ENCODE peak calls at places on chromosomes 2 and 18, in eight cellular contexts. One of them, this sample, is unnamed.

GRCh38 chr2:55712477-55713060 is 18.9 kb upstream of the PNPT1 start:
- DNase-seq in H1: no peak
- DNase-seq in GM12864: no peak
- DNase-seq in retinal pigment epithelial cell: no peak
- DNase-seq in foreskin fibroblast: no peak
- DNase-seq in epithelial cell of esophagus: no peak
- DNase-seq in tibial artery: no peak
- DNase-seq in heart left ventricle: no peak
- DNase-seq in this sample: no peak

GRCh38 chr2:74648009-74648443 is at the start of gene M1AP:
- DNase-seq in tibial artery: no peak
- DNase-seq in foreskin fibroblast: no peak
- DNase-seq in GM12864: no peak
- DNase-seq in heart left ventricle: no peak
- DNase-seq in epithelial cell of esophagus: peak
- DNase-seq in retinal pigment epithelial cell: no peak
- DNase-seq in H1: peak
- DNase-seq in this sample: no peak

GRCh38 chr2:207768168-207768890 is 1.4 kb downstream of the FZD5 start:
- DNase-seq in GM12864: no peak
- DNase-seq in foreskin fibroblast: peak
- DNase-seq in H1: no peak
- DNase-seq in heart left ventricle: peak
- DNase-seq in retinal pigment epithelial cell: no peak
- DNase-seq in epithelial cell of esophagus: peak
- DNase-seq in tibial artery: peak
- DNase-seq in this sample: peak

GRCh38 chr2:205060269-205060668 is 515.0 kb downstream of the PARD3B start:
- DNase-seq in foreskin fibroblast: peak
- DNase-seq in heart left ventricle: no peak
- DNase-seq in epithelial cell of esophagus: peak
- DNase-seq in retinal pigment epithelial cell: peak
- DNase-seq in H1: no peak
- DNase-seq in tibial artery: no peak
- DNase-seq in GM12864: no peak
- DNase-seq in this sample: peak

GRCh38 chr2:217220228-217221013 is 360.6 kb upstream of the TNP1 start:
- DNase-seq in H1: no peak
- DNase-seq in GM12864: no peak
- DNase-seq in retinal pigment epithelial cell: no peak
- DNase-seq in foreskin fibroblast: peak
- DNase-seq in heart left ventricle: no peak
- DNase-seq in epithelial cell of esophagus: no peak
- DNase-seq in tibial artery: no peak
- DNase-seq in this sample: peak

GRCh38 chr2:183522441-183522840 is 398.2 kb downstream of the NUP35 start:
- DNase-seq in epithelial cell of esophagus: no peak
- DNase-seq in H1: no peak
- DNase-seq in heart left ventricle: no peak
- DNase-seq in retinal pigment epithelial cell: no peak
- DNase-seq in foreskin fibroblast: no peak
- DNase-seq in GM12864: no peak
- DNase-seq in tibial artery: no peak
- DNase-seq in this sample: no peak

GRCh38 chr18:2898131-2898640 is 51.4 kb downstream of the EMILIN2 start:
- DNase-seq in epithelial cell of esophagus: peak
- DNase-seq in retinal pigment epithelial cell: no peak
- DNase-seq in tibial artery: no peak
- DNase-seq in foreskin fibroblast: peak
- DNase-seq in H1: no peak
- DNase-seq in GM12864: no peak
- DNase-seq in heart left ventricle: no peak
- DNase-seq in this sample: no peak

GRCh38 chr2:198453866-198454265 is 649.5 kb downstream of the PLCL1 start:
- DNase-seq in retinal pigment epithelial cell: no peak
- DNase-seq in heart left ventricle: no peak
- DNase-seq in H1: no peak
- DNase-seq in tibial artery: no peak
- DNase-seq in GM12864: no peak
- DNase-seq in foreskin fibroblast: no peak
- DNase-seq in epithelial cell of esophagus: no peak
- DNase-seq in this sample: no peak

GRCh38 chr2:105951390-105951694 is 206.6 kb downstream of the NCK2 start:
- DNase-seq in tibial artery: no peak
- DNase-seq in foreskin fibroblast: no peak
- DNase-seq in heart left ventricle: no peak
- DNase-seq in GM12864: no peak
- DNase-seq in retinal pigment epithelial cell: no peak
- DNase-seq in epithelial cell of esophagus: no peak
- DNase-seq in H1: no peak
- DNase-seq in this sample: no peak

GRCh38 chr2:7018767-7019166 is 101.6 kb downstream of the RNF144A start:
- DNase-seq in H1: no peak
- DNase-seq in heart left ventricle: no peak
- DNase-seq in epithelial cell of esophagus: no peak
- DNase-seq in GM12864: no peak
- DNase-seq in tibial artery: no peak
- DNase-seq in retinal pigment epithelial cell: no peak
- DNase-seq in foreskin fibroblast: no peak
- DNase-seq in this sample: no peak

GRCh38 chr2:240401308-240401707 is 34.2 kb upstream of the GPC1 start:
- DNase-seq in heart left ventricle: peak
- DNase-seq in tibial artery: no peak
- DNase-seq in H1: no peak
- DNase-seq in epithelial cell of esophagus: no peak
- DNase-seq in foreskin fibroblast: no peak
- DNase-seq in retinal pigment epithelial cell: no peak
- DNase-seq in GM12864: no peak
- DNase-seq in this sample: no peak

GRCh38 chr2:193895226-193895625 is 1700.5 kb upstream of the TMEFF2 start:
- DNase-seq in foreskin fibroblast: peak
- DNase-seq in tibial artery: no peak
- DNase-seq in heart left ventricle: no peak
- DNase-seq in GM12864: no peak
- DNase-seq in retinal pigment epithelial cell: no peak
- DNase-seq in epithelial cell of esophagus: peak
- DNase-seq in H1: no peak
- DNase-seq in this sample: peak

GRCh38 chr2:210561482-210561881 is 5.1 kb downstream of the CPS1 start:
- DNase-seq in GM12864: no peak
- DNase-seq in epithelial cell of esophagus: no peak
- DNase-seq in foreskin fibroblast: no peak
- DNase-seq in retinal pigment epithelial cell: no peak
- DNase-seq in tibial artery: no peak
- DNase-seq in H1: no peak
- DNase-seq in heart left ventricle: no peak
- DNase-seq in this sample: no peak

GRCh38 chr2:218888341-218888740 is 7.7 kb downstream of the WNT10A start:
- DNase-seq in foreskin fibroblast: no peak
- DNase-seq in H1: no peak
- DNase-seq in GM12864: no peak
- DNase-seq in epithelial cell of esophagus: no peak
- DNase-seq in tibial artery: no peak
- DNase-seq in heart left ventricle: no peak
- DNase-seq in retinal pigment epithelial cell: no peak
- DNase-seq in this sample: no peak

GRCh38 chr18:75213610-75214009 is 3.0 kb downstream of the TSHZ1 start:
- DNase-seq in tibial artery: no peak
- DNase-seq in epithelial cell of esophagus: peak
- DNase-seq in H1: no peak
- DNase-seq in heart left ventricle: no peak
- DNase-seq in retinal pigment epithelial cell: no peak
- DNase-seq in foreskin fibroblast: peak
- DNase-seq in GM12864: no peak
- DNase-seq in this sample: no peak

GRCh38 chr18:58772161-58772560 is 92.5 kb upstream of the ZNF532 start:
- DNase-seq in tibial artery: no peak
- DNase-seq in H1: no peak
- DNase-seq in retinal pigment epithelial cell: no peak
- DNase-seq in foreskin fibroblast: no peak
- DNase-seq in heart left ventricle: no peak
- DNase-seq in GM12864: no peak
- DNase-seq in epithelial cell of esophagus: no peak
- DNase-seq in this sample: no peak

GRCh38 chr2:235709124-235709813 is 215.4 kb downstream of the AGAP1 start:
- DNase-seq in epithelial cell of esophagus: peak
- DNase-seq in tibial artery: no peak
- DNase-seq in foreskin fibroblast: peak
- DNase-seq in retinal pigment epithelial cell: no peak
- DNase-seq in GM12864: no peak
- DNase-seq in H1: no peak
- DNase-seq in heart left ventricle: no peak
- DNase-seq in this sample: peak

GRCh38 chr2:127398239-127398590 is 10.4 kb upstream of the MAP3K2 start:
- DNase-seq in tibial artery: peak
- DNase-seq in foreskin fibroblast: peak
- DNase-seq in H1: no peak
- DNase-seq in heart left ventricle: peak
- DNase-seq in GM12864: no peak
- DNase-seq in retinal pigment epithelial cell: peak
- DNase-seq in epithelial cell of esophagus: peak
- DNase-seq in this sample: peak

DNA sequence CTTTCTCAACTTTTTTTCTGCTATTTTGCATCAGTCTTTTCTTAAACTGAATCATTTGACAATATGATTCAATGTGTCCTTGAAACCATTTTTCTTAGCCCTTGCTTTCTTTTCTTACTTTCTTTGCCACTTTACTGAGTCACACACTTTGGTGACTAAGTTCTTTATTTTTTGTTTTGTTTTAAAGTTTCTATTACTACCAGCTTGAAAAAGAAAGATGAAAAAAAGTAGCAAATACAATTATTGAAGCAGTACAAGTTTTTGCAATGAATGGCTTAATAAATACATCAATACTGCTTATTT is 116.5 kb downstream of the DOCK10 start:
- DNase-seq in tibial artery: no peak
- DNase-seq in retinal pigment epithelial cell: no peak
- DNase-seq in heart left ventricle: no peak
- DNase-seq in epithelial cell of esophagus: peak
- DNase-seq in GM12864: no peak
- DNase-seq in foreskin fibroblast: peak
- DNase-seq in H1: no peak
- DNase-seq in this sample: no peak
- H3K4me3 ChIP-seq in tibial artery: no peak
- H3K4me3 ChIP-seq in retinal pigment epithelial cell: no peak
- H3K4me3 ChIP-seq in heart left ventricle: no peak
- H3K4me3 ChIP-seq in epithelial cell of esophagus: no peak
- H3K4me3 ChIP-seq in GM12864: no peak
- H3K4me3 ChIP-seq in foreskin fibroblast: no peak
- H3K4me3 ChIP-seq in H1: no peak
- H3K4me3 ChIP-seq in this sample: no peak

DNA sequence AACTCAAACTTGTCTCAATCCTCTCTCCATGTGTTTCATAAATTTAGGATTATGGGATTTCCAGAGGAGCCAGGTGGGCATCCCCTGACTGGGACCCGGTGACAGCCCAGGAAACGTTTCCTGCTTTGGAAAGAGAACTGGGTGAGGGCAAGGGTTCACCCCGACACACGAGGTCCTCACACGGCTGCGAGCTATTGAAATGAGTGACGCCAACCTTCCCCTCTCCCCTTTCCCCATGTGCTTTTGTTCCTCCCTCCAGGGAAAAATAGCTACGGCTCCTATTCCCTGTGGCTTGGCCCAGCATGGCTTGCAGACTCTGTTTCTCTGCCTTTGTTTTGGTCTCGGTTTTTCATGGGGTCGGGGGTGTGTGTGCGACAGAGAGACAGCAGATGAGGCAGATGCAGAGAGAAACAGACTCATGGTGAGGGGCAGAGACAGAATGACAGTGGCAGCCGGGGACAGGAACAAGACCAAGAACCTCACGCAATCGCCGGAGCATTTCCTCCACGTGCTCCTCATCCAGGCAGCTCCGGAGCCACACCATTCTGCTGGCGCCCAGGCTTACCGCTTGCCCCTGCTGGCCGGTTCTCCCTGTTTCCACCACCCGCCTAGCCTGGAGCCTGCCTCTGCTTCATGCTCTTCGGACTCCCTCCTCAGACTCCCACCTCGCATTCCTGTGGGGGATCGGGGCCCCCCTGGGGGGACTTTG is 238.5 kb downstream of the DYSF start:
- DNase-seq in epithelial cell of esophagus: no peak
- DNase-seq in heart left ventricle: no peak
- DNase-seq in tibial artery: no peak
- DNase-seq in GM12864: no peak
- DNase-seq in foreskin fibroblast: no peak
- DNase-seq in retinal pigment epithelial cell: no peak
- DNase-seq in H1: no peak
- DNase-seq in this sample: peak
- TF ChIP-seq CTCF in epithelial cell of esophagus: no peak
- TF ChIP-seq CTCF in heart left ventricle: no peak
- TF ChIP-seq CTCF in tibial artery: no peak
- TF ChIP-seq CTCF in GM12864: no peak
- TF ChIP-seq CTCF in foreskin fibroblast: no peak
- TF ChIP-seq CTCF in retinal pigment epithelial cell: peak
- TF ChIP-seq CTCF in H1: peak
- TF ChIP-seq CTCF in this sample: no peak

GRCh38 chr2:66437601-66438497 is 2.9 kb downstream of the MEIS1 start:
- DNase-seq in heart left ventricle: peak
- DNase-seq in tibial artery: no peak
- DNase-seq in H1: no peak
- DNase-seq in GM12864: no peak
- DNase-seq in epithelial cell of esophagus: peak
- DNase-seq in foreskin fibroblast: no peak
- DNase-seq in retinal pigment epithelial cell: no peak
- DNase-seq in this sample: peak
- H3K4me3 ChIP-seq in heart left ventricle: peak
- H3K4me3 ChIP-seq in tibial artery: peak
- H3K4me3 ChIP-seq in H1: no peak
- H3K4me3 ChIP-seq in GM12864: no peak
- H3K4me3 ChIP-seq in epithelial cell of esophagus: peak
- H3K4me3 ChIP-seq in foreskin fibroblast: peak
- H3K4me3 ChIP-seq in retinal pigment epithelial cell: peak
- H3K4me3 ChIP-seq in this sample: peak

DNA sequence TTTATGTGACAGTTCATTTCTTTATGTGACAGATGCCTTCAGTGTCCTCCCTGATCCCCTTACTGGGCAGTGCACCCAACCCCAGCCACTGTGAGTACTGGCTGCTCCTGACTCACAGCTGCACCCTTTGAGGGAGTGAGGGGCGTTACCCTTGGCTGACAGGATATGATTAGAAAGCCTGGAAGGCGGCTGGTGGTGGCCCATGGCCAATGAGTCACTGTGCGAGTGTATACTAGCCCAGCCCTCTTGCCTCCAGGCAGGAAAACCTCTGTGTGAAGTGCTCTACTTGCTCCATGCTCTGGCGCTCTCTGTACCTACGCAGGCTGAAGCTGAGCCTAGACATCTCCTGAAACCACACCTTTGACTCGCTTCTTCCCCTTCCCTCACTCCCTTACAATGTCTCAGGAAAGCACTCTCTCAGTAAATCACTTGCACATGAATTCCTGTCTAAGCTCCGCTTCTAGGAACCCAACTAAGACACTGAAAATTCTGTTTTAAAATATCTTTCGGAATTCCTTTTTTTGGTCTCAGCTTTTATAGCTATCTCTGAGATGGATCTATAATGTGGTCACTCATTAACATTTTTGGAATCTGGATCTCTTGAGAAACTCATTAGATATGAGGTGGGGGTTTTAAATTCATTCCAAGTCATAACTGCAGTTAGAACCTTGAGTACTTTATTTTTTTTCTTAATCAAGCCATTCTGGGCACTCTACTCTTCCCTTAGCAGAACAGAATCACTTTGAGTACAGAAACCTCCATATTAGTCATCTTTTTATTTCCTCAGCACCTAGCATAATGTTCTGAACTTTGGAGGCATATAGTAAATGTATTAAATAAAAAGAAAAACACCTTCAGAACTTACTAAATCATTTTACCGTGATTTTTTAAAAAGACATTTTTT is 25.3 kb upstream of the STAM2 start:
- DNase-seq in foreskin fibroblast: peak
- DNase-seq in retinal pigment epithelial cell: peak
- DNase-seq in heart left ventricle: peak
- DNase-seq in H1: peak
- DNase-seq in epithelial cell of esophagus: peak
- DNase-seq in GM12864: no peak
- DNase-seq in tibial artery: peak
- DNase-seq in this sample: peak
- TF ChIP-seq CTCF in foreskin fibroblast: no peak
- TF ChIP-seq CTCF in retinal pigment epithelial cell: no peak
- TF ChIP-seq CTCF in heart left ventricle: no peak
- TF ChIP-seq CTCF in H1: no peak
- TF ChIP-seq CTCF in epithelial cell of esophagus: no peak
- TF ChIP-seq CTCF in GM12864: no peak
- TF ChIP-seq CTCF in tibial artery: no peak
- TF ChIP-seq CTCF in this sample: no peak

This sample was measured in choroid plexus epithelial cell.